ENCODE peak calls at places on chromosomes 2 and 18, in nine cellular contexts. Z is HuH-7; J is NCI-H345; M is sigmoid colon; T is SW480; X is BJ; F is stimulated activated effector memory CD8-positive, alpha-beta T cell treated with anti-CD3 and anti-CD28 coated beads, Interleukin-12 subunit alpha, Interleukin-12 subunit beta, amount 100 ng/mL, for 72 hours; Y is heart right ventricle; W is T follicular helper cell. E is an unnamed sample.

GRCh38 chr2:240509667-240510512 is 47.9 kb downstream of the ANKMY1 start:
- DNase-seq in Z (no peak), J (no peak), M (no peak), T (no peak), X (no peak), F (peak; percentile 18), Y (no peak), W (no peak), E (no peak)

GRCh38 chr2:96895032-96895708 is 25.3 kb upstream of the SEMA4C start:
- DNase-seq in Z (no peak), J (no peak), M (no peak), T (no peak), X (no peak), F (no peak), Y (no peak), W (no peak), E (no peak)

GRCh38 chr2:56013475-56013874 is 89.9 kb upstream of the EFEMP1 start:
- DNase-seq in Z (no peak), J (no peak), M (no peak), T (no peak), X (no peak), F (no peak), Y (no peak), W (no peak), E (no peak)

GRCh38 chr2:38788306-38788705 is 10.3 kb downstream of the GEMIN6 start:
- DNase-seq in Z (no peak), J (no peak), M (no peak), T (no peak), X (no peak), F (no peak), Y (no peak), W (no peak), E (no peak)

GRCh38 chr18:61992285-61992684 is 99.5 kb upstream of the RNF152 start:
- DNase-seq in Z (no peak), J (no peak), M (no peak), T (peak; percentile 14), X (peak; percentile 46), F (no peak), Y (no peak), W (no peak), E (no peak)

GRCh38 chr2:69911985-69912563 is 2.8 kb upstream of the MXD1 start:
- DNase-seq in Z (peak; percentile 59), J (peak; percentile 55), M (no peak), T (peak; percentile 80), X (no peak), F (no peak), Y (peak; percentile 27), W (no peak), E (no peak)

GRCh38 chr2:58155160-58155778 is 85.9 kb downstream of the FANCL start:
- DNase-seq in Z (no peak), J (peak; percentile 16), M (no peak), T (no peak), X (no peak), F (no peak), Y (no peak), W (no peak), E (no peak)

GRCh38 chr2:140154711-140155110 is 1374.5 kb upstream of the NXPH2 start:
- DNase-seq in Z (no peak), J (no peak), M (no peak), T (no peak), X (no peak), F (no peak), Y (no peak), W (no peak), E (no peak)

GRCh38 chr2:134144651-134145050 is 109.2 kb upstream of the MGAT5 start:
- DNase-seq in Z (no peak), J (no peak), M (no peak), T (no peak), X (no peak), F (no peak), Y (no peak), W (no peak), E (no peak)

GRCh38 chr2:12964904-12965539 is 248.3 kb downstream of the TRIB2 start:
- DNase-seq in Z (no peak), J (no peak), M (no peak), T (no peak), X (no peak), F (no peak), Y (no peak), W (no peak), E (no peak)

GRCh38 chr2:168119519-168120141 is 127.8 kb downstream of the STK39 start:
- DNase-seq in Z (peak; percentile 15), J (peak; percentile 68), M (no peak), T (peak; percentile 39), X (peak; percentile 8), F (peak; percentile 54), Y (peak; percentile 36), W (no peak), E (no peak)

GRCh38 chr18:45231606-45232005 is 383.7 kb upstream of the SLC14A2 start:
- DNase-seq in Z (no peak), J (no peak), M (no peak), T (no peak), X (no peak), F (no peak), Y (no peak), W (no peak), E (no peak)

GRCh38 chr2:206858972-206859739 is 80.2 kb upstream of the CPO start:
- DNase-seq in Z (no peak), J (no peak), M (no peak), T (no peak), X (no peak), F (peak; percentile 52), Y (no peak), W (no peak), E (no peak)

GRCh38 chr2:53769318-53769945 is 1.8 kb downstream of the CHAC2 start:
- DNase-seq in Z (no peak), J (no peak), M (no peak), T (no peak), X (no peak), F (no peak), Y (no peak), W (no peak), E (no peak)

GRCh38 chr18:27778441-27778840 is 398.5 kb downstream of the CDH2 start:
- DNase-seq in Z (no peak), J (peak; percentile 18), M (no peak), T (peak; percentile 0), X (no peak), F (no peak), Y (no peak), W (no peak), E (no peak)

GRCh38 chr18:62537946-62538345 is 15.1 kb downstream of the ZCCHC2 start:
- DNase-seq in Z (no peak), J (no peak), M (no peak), T (no peak), X (no peak), F (no peak), Y (no peak), W (no peak), E (no peak)

GRCh38 chr2:101616411-101616810 is 81.1 kb upstream of the MAP4K4 start:
- DNase-seq in Z (no peak), J (no peak), M (no peak), T (no peak), X (no peak), F (no peak), Y (no peak), W (no peak), E (no peak)

GRCh38 chr2:231670892-231671616 is 37.3 kb upstream of the PTMA start:
- DNase-seq in Z (peak; percentile 65), J (peak; percentile 13), M (peak; percentile 71), T (peak; percentile 45), X (no peak), F (no peak), Y (peak; percentile 25), W (no peak), E (no peak)

GRCh38 chr2:144453486-144454158 is 66.3 kb downstream of the ZEB2 start:
- DNase-seq in Z (no peak), J (no peak), M (no peak), T (no peak), X (no peak), F (no peak), Y (no peak), W (no peak), E (no peak)

GRCh38 chr18:75210274-75211001 is at the start of gene TSHZ1:
- DNase-seq in Z (peak; percentile 78), J (peak; percentile 92), M (peak; percentile 86), T (peak; percentile 86), X (peak; percentile 76), F (peak; percentile 66), Y (peak; percentile 83), W (peak; percentile 63), E (peak; percentile 24)

GRCh38 chr2:186820303-186820702 is 28.7 kb downstream of the ZSWIM2 start:
- DNase-seq in Z (no peak), J (no peak), M (no peak), T (no peak), X (no peak), F (no peak), Y (no peak), W (no peak), E (no peak)

GRCh38 chr18:63155169-63155852 is 164.3 kb downstream of the BCL2 start:
- DNase-seq in Z (peak; percentile 61), J (peak; percentile 95), M (peak; percentile 76), T (peak; percentile 71), X (no peak), F (peak; percentile 90), Y (peak; percentile 72), W (peak; percentile 71), E (peak; percentile 70)

GRCh38 chr18:26415041-26415440 is 133.3 kb downstream of the KCTD1 start:
- DNase-seq in Z (no peak), J (no peak), M (no peak), T (no peak), X (no peak), F (no peak), Y (no peak), W (no peak), E (no peak)

GRCh38 chr2:74457549-74458131 is 598 bp upstream of the WBP1 start:
- DNase-seq in Z (peak; percentile 55), J (peak; percentile 86), M (peak; percentile 79), T (peak; percentile 84), X (no peak), F (peak; percentile 93), Y (peak; percentile 63), W (peak; percentile 66), E (peak; percentile 65)